ENCODE peak calls at places on chromosomes 12 and 14, in five cellular contexts. M, Q, B, Y and E are unnamed samples.
A peak's percentile ranks its signal among the peaks of the same experiment; 100 is the strongest.

GRCh38 chr12:132000286-132000872 is 50.6 kb downstream of the EP400 start:
- DNase-seq in M (no peak), B (no peak), Y (no peak), Q (no peak), E (no peak)

GRCh38 chr14:70162353-70162752 is 26.4 kb downstream of the SLC8A3 start:
- DNase-seq in Y (no peak), Q (no peak), M (no peak), B (no peak), E (no peak)

GRCh38 chr12:56260380-56260779 is 2.2 kb upstream of the ANKRD52 start:
- DNase-seq in M (no peak), Q (no peak), B (no peak), Y (no peak), E (no peak)

GRCh38 chr14:103886304-103887169 is 39.2 kb upstream of the PPP1R13B start:
- DNase-seq in Y (no peak), B (no peak), Q (no peak), M (no peak), E (no peak)

GRCh38 chr14:100839573-100840175 is 13.8 kb downstream of the MEG3 start:
- DNase-seq in M (no peak), Y (no peak), Q (no peak), B (no peak), E (no peak)

GRCh38 chr14:26394114-26394855 is 203.5 kb downstream of the NOVA1 start:
- DNase-seq in Q (no peak), M (peak; percentile 20), Y (peak; percentile 68), B (no peak), E (no peak)

GRCh38 chr14:92719890-92720323 is 28.5 kb downstream of the LGMN start:
- DNase-seq in M (no peak), Y (peak; percentile 45), Q (no peak), B (no peak), E (no peak)

GRCh38 chr12:26971963-26972362 is 33.7 kb downstream of the FGFR1OP2 start:
- DNase-seq in B (peak; percentile 15), Y (no peak), M (no peak), Q (no peak), E (no peak)

GRCh38 chr12:131052891-131053290 is 99.2 kb downstream of the ADGRD1 start:
- DNase-seq in B (no peak), M (no peak), Q (no peak), Y (no peak), E (no peak)

GRCh38 chr14:66120402-66120801 is 365.8 kb upstream of the CCDC196 start:
- DNase-seq in Q (no peak), B (no peak), Y (no peak), M (no peak), E (no peak)

GRCh38 chr12:124938606-124939427 is 24.4 kb upstream of the UBC start:
- DNase-seq in Y (peak; percentile 92), Q (peak; percentile 28), B (no peak), M (no peak), E (peak; percentile 91)

GRCh38 chr12:53481957-53482586 is 17.2 kb downstream of the MAP3K12 start:
- DNase-seq in B (no peak), Y (no peak), Q (no peak), M (no peak), E (peak; percentile 36)

GRCh38 chr12:108313609-108314331 is 25.3 kb downstream of the CMKLR1 start:
- DNase-seq in Q (peak; percentile 12), M (no peak), B (no peak), Y (no peak), E (peak; percentile 97)

GRCh38 chr12:60394680-60395079 is 798.9 kb downstream of the SLC16A7 start:
- DNase-seq in Y (peak; percentile 51), Q (peak; percentile 77), M (no peak), B (no peak), E (no peak)

GRCh38 chr12:46964496-46965098 is 114.8 kb upstream of the PCED1B start:
- DNase-seq in Q (peak; percentile 90), B (no peak), Y (peak; percentile 80), M (no peak), E (no peak)

GRCh38 chr14:77543637-77544334 is 45.2 kb upstream of the ISM2 start:
- DNase-seq in M (no peak), Y (peak; percentile 30), B (no peak), Q (no peak), E (no peak)

GRCh38 chr12:121537814-121538698 is 42.8 kb downstream of the KDM2B start:
- DNase-seq in Q (no peak), B (no peak), Y (no peak), M (peak; percentile 58), E (peak; percentile 25)

GRCh38 chr14:27845241-27845850 is 921.2 kb upstream of the FOXG1 start:
- DNase-seq in Y (no peak), M (no peak), Q (no peak), B (no peak), E (no peak)

GRCh38 chr14:68935761-68936209 is 43.3 kb downstream of the ACTN1 start:
- DNase-seq in M (no peak), Q (no peak), B (no peak), Y (no peak), E (no peak)

GRCh38 chr12:9143137-9143536 is 27.4 kb upstream of the A2M start:
- DNase-seq in M (no peak), B (no peak), Q (no peak), Y (no peak), E (no peak)

GRCh38 chr12:27940756-27941402 is 31.7 kb downstream of the PTHLH start:
- DNase-seq in Y (peak; percentile 88), B (peak; percentile 61), M (peak; percentile 19), Q (peak; percentile 71), E (peak; percentile 87)

GRCh38 chr12:85029456-85029855 is 6.6 kb downstream of the TSPAN19 start:
- DNase-seq in Y (peak; percentile 61), Q (peak; percentile 32), M (peak; percentile 3), B (no peak), E (peak; percentile 49)

GRCh38 chr14:66698503-66698902 is 190.6 kb downstream of the GPHN start:
- DNase-seq in Y (no peak), M (no peak), Q (no peak), B (no peak), E (no peak)

GRCh38 chr12:92503029-92503931 is 199.5 kb upstream of the PLEKHG7 start:
- DNase-seq in Y (no peak), Q (no peak), M (no peak), B (no peak), E (no peak)

GRCh38 chr12:100612557-100612956 is 39.1 kb downstream of the GAS2L3 start:
- DNase-seq in B (no peak), M (no peak), Q (no peak), Y (no peak), E (no peak)

GRCh38 chr14:69811227-69811867 is 14.3 kb upstream of the SLC10A1 start:
- DNase-seq in B (no peak), Q (no peak), M (no peak), Y (no peak), E (no peak)

GRCh38 chr12:108811411-108812185 is 45.8 kb downstream of the SSH1 start:
- DNase-seq in M (no peak), Q (no peak), Y (peak; percentile 40), B (no peak), E (no peak)

GRCh38 chr12:12267801-12268200 is 957 bp upstream of the LRP6 start:
- DNase-seq in Q (no peak), Y (no peak), B (no peak), M (peak; percentile 27), E (peak; percentile 12)

GRCh38 chr14:96267336-96267735 is 11.3 kb downstream of the BDKRB1 start:
- DNase-seq in Y (peak; percentile 92), Q (peak; percentile 41), B (no peak), M (no peak), E (no peak)

GRCh38 chr14:68849416-68849815 is 56.5 kb upstream of the ZFP36L1 start:
- DNase-seq in Q (no peak), Y (no peak), M (no peak), B (no peak), E (no peak)

GRCh38 chr14:20413785-20414117 is 450 bp upstream of the TEP1 start:
- DNase-seq in Y (no peak), Q (no peak), M (no peak), B (no peak), E (peak; percentile 50)

GRCh38 chr12:112530941-112531340 is 112.2 kb downstream of the PTPN11 start:
- DNase-seq in Y (no peak), B (no peak), M (no peak), Q (no peak), E (no peak)

GRCh38 chr14:41718477-41719166 is 111.9 kb downstream of the LRFN5 start:
- DNase-seq in Q (no peak), Y (no peak), B (no peak), M (no peak), E (peak; percentile 65)